ENCODE peak calls at places on chromosomes 6 and 20, in six cellular contexts. U is stimulated activated CD8-positive, alpha-beta memory T cell treated with anti-CD3 and anti-CD28 coated beads, Interleukin-2, amount 100 ng/mL, for 1 hour; C is GM23248; G is HL-60; R is epithelial cell of esophagus; B is hypothalamus. F is an unnamed sample.

GRCh38 chr6:132065556-132065955 is 114.4 kb upstream of the CCN2 start:
- DNase-seq in U (no peak), C (no peak), G (no peak), R (peak; percentile 87), B (no peak), F (no peak)

GRCh38 chr20:21548390-21549035 is 34.6 kb upstream of the NKX2-2 start:
- DNase-seq in U (no peak), C (no peak), G (no peak), R (no peak), B (no peak), F (no peak)

GRCh38 chr20:45479822-45480221 is 10.3 kb downstream of the WFDC2 start:
- DNase-seq in U (no peak), C (no peak), G (no peak), R (no peak), B (no peak), F (no peak)

GRCh38 chr20:62359491-62360121 is 7.5 kb downstream of the LAMA5 start:
- DNase-seq in U (no peak), C (peak; percentile 65), G (no peak), R (no peak), B (no peak), F (no peak)

GRCh38 chr6:82385961-82386360 is 22.3 kb downstream of the TPBG start:
- DNase-seq in U (no peak), C (no peak), G (no peak), R (peak; percentile 65), B (no peak), F (no peak)

GRCh38 chr6:88358846-88359245 is 192.7 kb upstream of the CNR1 start:
- DNase-seq in U (no peak), C (peak; percentile 53), G (no peak), R (peak; percentile 40), B (no peak), F (no peak)

GRCh38 chr20:53852691-53853450 is 217.5 kb downstream of the BCAS1 start:
- DNase-seq in U (no peak), C (no peak), G (no peak), R (no peak), B (no peak), F (no peak)

GRCh38 chr6:52522151-52522626 is 54.7 kb downstream of the TRAM2 start:
- DNase-seq in U (no peak), C (peak; percentile 87), G (no peak), R (no peak), B (no peak), F (peak; percentile 73)

GRCh38 chr20:38412877-38413577 is 22.1 kb downstream of the SNHG17 start:
- DNase-seq in U (no peak), C (peak; percentile 63), G (no peak), R (no peak), B (peak; percentile 39), F (no peak)

GRCh38 chr6:25318589-25318988 is 39.4 kb downstream of the CARMIL1 start:
- DNase-seq in U (no peak), C (no peak), G (no peak), R (no peak), B (no peak), F (no peak)

GRCh38 chr20:57103146-57103800 is 163.2 kb downstream of the BMP7 start:
- DNase-seq in U (no peak), C (no peak), G (no peak), R (no peak), B (peak; percentile 85), F (no peak)

GRCh38 chr6:36692861-36693702 is 4.5 kb upstream of the RAB44 start:
- DNase-seq in U (no peak), C (peak; percentile 43), G (no peak), R (no peak), B (no peak), F (no peak)

GRCh38 chr20:40326794-40327193 is 362.2 kb downstream of the MAFB start:
- DNase-seq in U (no peak), C (no peak), G (no peak), R (no peak), B (no peak), F (no peak)

GRCh38 chr6:10412948-10413849 is 1.7 kb downstream of the TFAP2A start:
- DNase-seq in U (no peak), C (peak; percentile 70), G (no peak), R (peak; percentile 93), B (no peak), F (peak; percentile 73)

GRCh38 chr6:18343741-18344140 is 43.4 kb upstream of the RNF144B start:
- DNase-seq in U (no peak), C (peak; percentile 74), G (no peak), R (peak; percentile 92), B (no peak), F (peak; percentile 28)

GRCh38 chr6:46935687-46936086 is 13.9 kb upstream of the ADGRF5 start:
- DNase-seq in U (no peak), C (no peak), G (no peak), R (no peak), B (no peak), F (no peak)

GRCh38 chr20:10115021-10115420 is 80.2 kb downstream of the ANKEF1 start:
- DNase-seq in U (no peak), C (peak; percentile 81), G (no peak), R (peak; percentile 48), B (no peak), F (peak; percentile 59)

GRCh38 chr6:12557760-12558159 is 158.8 kb upstream of the PHACTR1 start:
- DNase-seq in U (no peak), C (no peak), G (no peak), R (no peak), B (no peak), F (no peak)

GRCh38 chr6:34056301-34056700 is 89.6 kb downstream of the GRM4 start:
- DNase-seq in U (no peak), C (peak; percentile 87), G (no peak), R (peak; percentile 67), B (no peak), F (peak; percentile 60)

GRCh38 chr6:68572525-68572924 is 62.6 kb upstream of the ADGRB3 start:
- DNase-seq in U (no peak), C (peak; percentile 6), G (peak; percentile 28), R (peak; percentile 60), B (no peak), F (no peak)

GRCh38 chr6:113539202-113539601 is 317.9 kb upstream of the MARCKS start:
- DNase-seq in U (no peak), C (no peak), G (no peak), R (no peak), B (no peak), F (peak; percentile 54)

GRCh38 chr6:9292975-9293374 is 857.6 kb upstream of the SLC35B3 start:
- DNase-seq in U (no peak), C (no peak), G (no peak), R (no peak), B (no peak), F (peak; percentile 31)

GRCh38 chr6:55495277-55495676 is 83.7 kb downstream of the HMGCLL1 start:
- DNase-seq in U (no peak), C (no peak), G (no peak), R (peak; percentile 81), B (no peak), F (no peak)

GRCh38 chr6:3280091-3280490 is 21.3 kb downstream of the PSMG4 start:
- DNase-seq in U (no peak), C (no peak), G (no peak), R (no peak), B (no peak), F (no peak)

GRCh38 chr6:138805431-138805830 is 9.5 kb downstream of the ECT2L start:
- DNase-seq in U (no peak), C (peak; percentile 76), G (no peak), R (no peak), B (no peak), F (peak; percentile 7)

GRCh38 chr6:21791596-21791995 is 198.0 kb downstream of the SOX4 start:
- DNase-seq in U (no peak), C (no peak), G (no peak), R (no peak), B (no peak), F (no peak)

GRCh38 chr6:46909371-46909770 is 12.4 kb downstream of the ADGRF5 start:
- DNase-seq in U (no peak), C (peak; percentile 21), G (no peak), R (peak; percentile 6), B (no peak), F (no peak)

GRCh38 chr6:51473996-51474975 is 613.1 kb downstream of the PKHD1 start:
- DNase-seq in U (no peak), C (no peak), G (no peak), R (peak; percentile 84), B (no peak), F (no peak)

GRCh38 chr6:140956567-140957306 is 1176.0 kb upstream of the GJE1 start:
- DNase-seq in U (no peak), C (peak; percentile 85), G (no peak), R (peak; percentile 53), B (no peak), F (peak; percentile 79)

F was measured in adipocyte.